ENCODE peak calls at places on chromosomes 2 and 18, in four cellular contexts. E is H9, G is H1, J is trophoblast cell. I is an unnamed sample. For H3K79me2, the result is how much of the 10 kb centered on the place peaks cover.

GRCh38 chr2:223041527-223042109 is 10.4 kb upstream of the KCNE4 start:
- DNase-seq in E (peak), G (no peak), J (peak), I (peak)

GRCh38 chr2:119106301-119106897 is 52.2 kb downstream of the C1QL2 start:
- DNase-seq in E (peak), G (no peak), J (peak), I (peak)

GRCh38 chr2:130332271-130333073 is 10.2 kb upstream of the IMP4 start:
- DNase-seq in E (peak), G (peak), J (peak), I (peak)

GRCh38 chr2:1618191-1618961 is 125.9 kb downstream of the PXDN start:
- DNase-seq in E (no peak), G (no peak), J (no peak), I (no peak)

GRCh38 chr2:64626146-64626809 is 27.4 kb downstream of the SERTAD2 start:
- DNase-seq in E (no peak), G (no peak), J (no peak), I (no peak)

GRCh38 chr2:230932556-230933511 is 7.8 kb upstream of the GPR55 start:
- DNase-seq in E (peak), G (no peak), J (no peak), I (no peak)

GRCh38 chr2:188850786-188851185 is 123.4 kb upstream of the COL3A1 start:
- DNase-seq in E (no peak), G (no peak), J (no peak), I (no peak)

GRCh38 chr2:31137211-31138036 is 816 bp downstream of the GALNT14 start:
- DNase-seq in E (peak), G (no peak), J (no peak), I (peak)

GRCh38 chr18:8469793-8470192 is 139.4 kb upstream of the RAB12 start:
- DNase-seq in E (no peak), G (no peak), J (no peak), I (peak)

GRCh38 chr2:222993920-222994650 is 57.9 kb upstream of the KCNE4 start:
- DNase-seq in E (no peak), G (no peak), J (no peak), I (peak)

GRCh38 chr2:222709191-222709891 is 37.9 kb downstream of the MOGAT1 start:
- DNase-seq in E (peak), G (no peak), J (peak), I (peak)

GRCh38 chr2:62410015-62410453 is 96.0 kb downstream of the TMEM17 start:
- DNase-seq in E (no peak), G (no peak), J (peak), I (peak)

GRCh38 chr2:215832791-215833190 is 180.6 kb downstream of the MREG start:
- DNase-seq in E (no peak), G (no peak), J (no peak), I (no peak)

GRCh38 chr2:4556136-4556535 is 852.8 kb downstream of the DCDC2C start:
- DNase-seq in E (no peak), G (no peak), J (no peak), I (no peak)

GRCh38 chr2:55923091-55923977 is at the start of gene EFEMP1:
- DNase-seq in E (peak), G (no peak), J (peak), I (peak)

GRCh38 chr2:55922488-55922887 is 1.1 kb downstream of the EFEMP1 start:
- DNase-seq in E (peak), G (no peak), J (peak), I (peak)

GRCh38 chr2:55926246-55926645 is 2.7 kb upstream of the EFEMP1 start:
- DNase-seq in E (peak), G (no peak), J (no peak), I (peak)

GRCh38 chr2:55926974-55927373 is 3.4 kb upstream of the EFEMP1 start:
- DNase-seq in E (no peak), G (no peak), J (no peak), I (no peak)

GRCh38 chr2:55923978-55924325 is 370 bp upstream of the EFEMP1 start:
- DNase-seq in E (no peak), G (no peak), J (no peak), I (no peak)
- H3K79me2 ChIP-seq in E (under half), G (under half), J (under half), I (under half)

GRCh38 chr2:200130762-200131166 is 175.4 kb downstream of the MAIP1 start:
- DNase-seq in E (no peak), G (no peak), J (no peak), I (peak)
- H2BK5ac ChIP-seq in E (no peak), G (peak), J (peak), I (peak)

DNA sequence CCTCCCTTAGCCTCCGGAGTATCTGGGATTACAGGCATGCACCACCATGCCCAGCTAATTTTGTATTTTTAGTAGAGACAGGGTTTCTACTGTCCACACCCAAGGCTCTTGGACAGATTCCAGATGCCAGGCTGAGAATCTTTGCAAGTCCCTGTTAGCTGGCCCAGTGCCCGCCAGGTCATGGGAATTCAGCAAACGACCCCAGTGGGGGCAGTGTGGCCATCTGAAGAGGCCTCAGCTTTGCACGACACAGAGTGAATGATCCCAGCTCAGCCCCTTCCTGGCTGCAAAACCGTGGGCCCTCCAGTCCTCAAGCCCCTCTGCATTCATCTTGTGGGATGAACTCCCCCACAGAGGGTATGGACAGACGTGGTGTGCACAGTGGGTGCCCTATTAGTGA is 179.5 kb upstream of the ID2 start:
- DNase-seq in E (no peak), G (no peak), J (no peak), I (no peak)
- H3K18ac ChIP-seq in E (no peak), G (no peak), J (no peak), I (no peak)

GRCh38 chr2:239247401-239248245 is 153.2 kb downstream of the HDAC4 start:
- DNase-seq in E (no peak), G (no peak), J (no peak), I (no peak)

GRCh38 chr2:239246723-239247122 is 154.1 kb downstream of the HDAC4 start:
- DNase-seq in E (no peak), G (no peak), J (peak), I (no peak)

GRCh38 chr2:239250216-239251071 is 150.4 kb downstream of the HDAC4 start:
- DNase-seq in E (no peak), G (no peak), J (no peak), I (no peak)

GRCh38 chr2:239249781-239250180 is 151.0 kb downstream of the HDAC4 start:
- DNase-seq in E (no peak), G (no peak), J (peak), I (no peak)

GRCh38 chr2:239249048-239249447 is 151.8 kb downstream of the HDAC4 start:
- DNase-seq in E (no peak), G (no peak), J (no peak), I (no peak)
- H3K79me2 ChIP-seq in E (under half), G (under half), J (under half), I (under half)

DNA sequence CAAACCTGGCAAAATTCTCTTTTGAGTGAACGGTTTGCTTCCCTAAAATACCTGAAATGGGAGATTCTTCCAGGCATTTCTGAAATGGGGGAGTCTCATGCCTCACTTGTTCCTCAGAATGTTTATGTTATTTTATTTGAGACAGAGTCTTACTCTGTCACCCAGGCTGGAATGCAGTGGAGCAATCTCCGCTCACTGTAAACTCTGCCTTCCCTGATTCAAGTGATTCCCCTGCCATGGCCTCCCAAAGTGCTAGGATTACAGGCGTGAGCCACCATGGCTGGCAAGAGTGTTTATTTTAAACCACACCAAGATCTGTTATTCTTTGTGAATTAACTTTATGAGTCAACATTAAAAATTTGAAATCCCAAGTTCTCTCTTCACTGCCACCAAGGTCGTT is 6.4 kb upstream of the FHL2 start:
- DNase-seq in E (no peak), G (no peak), J (peak), I (no peak)
- H2BK5ac ChIP-seq in E (no peak), G (no peak), J (no peak), I (no peak)